ENCODE peak calls at places on chromosomes 13 and 19, in ten cellular contexts. One of them, this sample, is unnamed.
A peak's percentile ranks its signal among the peaks of the same experiment; 100 is the strongest.

GRCh38 chr19:13526552-13526951 is 20.3 kb upstream of the CACNA1A start:
- DNase-seq in CD8-positive, alpha-beta memory T cell: no peak
- DNase-seq in right cardiac atrium: no peak
- DNase-seq in left ventricle myocardium inferior: no peak
- DNase-seq in adrenal gland: no peak
- DNase-seq in tibial artery: no peak
- DNase-seq in naive thymus-derived CD4-positive, alpha-beta T cell: no peak
- DNase-seq in CD8-positive, alpha-beta T cell: no peak
- DNase-seq in stomach: no peak
- DNase-seq in SK-N-SH: no peak
- DNase-seq in this sample: no peak

GRCh38 chr13:32905063-32905863 is 111.0 kb upstream of the KL start:
- DNase-seq in CD8-positive, alpha-beta memory T cell: no peak
- DNase-seq in right cardiac atrium: no peak
- DNase-seq in left ventricle myocardium inferior: no peak
- DNase-seq in adrenal gland: no peak
- DNase-seq in tibial artery: no peak
- DNase-seq in naive thymus-derived CD4-positive, alpha-beta T cell: no peak
- DNase-seq in CD8-positive, alpha-beta T cell: no peak
- DNase-seq in stomach: no peak
- DNase-seq in SK-N-SH: no peak
- DNase-seq in this sample: no peak

GRCh38 chr13:61192826-61193225 is 222.8 kb downstream of the PCDH20 start:
- DNase-seq in CD8-positive, alpha-beta memory T cell: no peak
- DNase-seq in right cardiac atrium: no peak
- DNase-seq in left ventricle myocardium inferior: no peak
- DNase-seq in adrenal gland: no peak
- DNase-seq in tibial artery: no peak
- DNase-seq in naive thymus-derived CD4-positive, alpha-beta T cell: no peak
- DNase-seq in CD8-positive, alpha-beta T cell: no peak
- DNase-seq in stomach: no peak
- DNase-seq in SK-N-SH: no peak
- DNase-seq in this sample: peak; percentile 73

GRCh38 chr19:2048959-2049740 is 1.9 kb downstream of the MKNK2 start:
- DNase-seq in CD8-positive, alpha-beta memory T cell: no peak
- DNase-seq in right cardiac atrium: peak; percentile 81
- DNase-seq in left ventricle myocardium inferior: no peak
- DNase-seq in adrenal gland: peak; percentile 63
- DNase-seq in tibial artery: peak; percentile 62
- DNase-seq in naive thymus-derived CD4-positive, alpha-beta T cell: no peak
- DNase-seq in CD8-positive, alpha-beta T cell: no peak
- DNase-seq in stomach: no peak
- DNase-seq in SK-N-SH: no peak
- DNase-seq in this sample: peak; percentile 48

GRCh38 chr13:98977568-98978270 is at the start of gene DOCK9:
- DNase-seq in CD8-positive, alpha-beta memory T cell: no peak
- DNase-seq in right cardiac atrium: peak; percentile 92
- DNase-seq in left ventricle myocardium inferior: peak; percentile 77
- DNase-seq in adrenal gland: peak; percentile 34
- DNase-seq in tibial artery: peak; percentile 72
- DNase-seq in naive thymus-derived CD4-positive, alpha-beta T cell: no peak
- DNase-seq in CD8-positive, alpha-beta T cell: no peak
- DNase-seq in stomach: peak; percentile 60
- DNase-seq in SK-N-SH: no peak
- DNase-seq in this sample: peak; percentile 60

GRCh38 chr19:5355076-5355475 is 14.5 kb upstream of the PTPRS start:
- DNase-seq in CD8-positive, alpha-beta memory T cell: no peak
- DNase-seq in right cardiac atrium: no peak
- DNase-seq in left ventricle myocardium inferior: no peak
- DNase-seq in adrenal gland: no peak
- DNase-seq in tibial artery: no peak
- DNase-seq in naive thymus-derived CD4-positive, alpha-beta T cell: no peak
- DNase-seq in CD8-positive, alpha-beta T cell: no peak
- DNase-seq in stomach: no peak
- DNase-seq in SK-N-SH: no peak
- DNase-seq in this sample: no peak

GRCh38 chr13:20566424-20566916 is 487 bp upstream of the IFT88 start:
- DNase-seq in CD8-positive, alpha-beta memory T cell: no peak
- DNase-seq in right cardiac atrium: no peak
- DNase-seq in left ventricle myocardium inferior: no peak
- DNase-seq in adrenal gland: no peak
- DNase-seq in tibial artery: peak; percentile 46
- DNase-seq in naive thymus-derived CD4-positive, alpha-beta T cell: no peak
- DNase-seq in CD8-positive, alpha-beta T cell: peak; percentile 2
- DNase-seq in stomach: no peak
- DNase-seq in SK-N-SH: no peak
- DNase-seq in this sample: no peak

GRCh38 chr13:112242777-112243176 is 133.4 kb upstream of the SPACA7 start:
- DNase-seq in CD8-positive, alpha-beta memory T cell: no peak
- DNase-seq in right cardiac atrium: no peak
- DNase-seq in left ventricle myocardium inferior: no peak
- DNase-seq in adrenal gland: no peak
- DNase-seq in tibial artery: no peak
- DNase-seq in naive thymus-derived CD4-positive, alpha-beta T cell: no peak
- DNase-seq in CD8-positive, alpha-beta T cell: no peak
- DNase-seq in stomach: no peak
- DNase-seq in SK-N-SH: no peak
- DNase-seq in this sample: no peak

GRCh38 chr19:14381689-14382474 is 638 bp downstream of the ADGRE5 start:
- DNase-seq in CD8-positive, alpha-beta memory T cell: peak; percentile 90
- DNase-seq in right cardiac atrium: peak; percentile 78
- DNase-seq in left ventricle myocardium inferior: peak; percentile 37
- DNase-seq in adrenal gland: peak; percentile 55
- DNase-seq in tibial artery: peak; percentile 62
- DNase-seq in naive thymus-derived CD4-positive, alpha-beta T cell: peak; percentile 90
- DNase-seq in CD8-positive, alpha-beta T cell: peak; percentile 57
- DNase-seq in stomach: peak; percentile 57
- DNase-seq in SK-N-SH: no peak
- DNase-seq in this sample: peak; percentile 72

GRCh38 chr13:49052801-49053200 is 77.1 kb downstream of the FNDC3A start:
- DNase-seq in CD8-positive, alpha-beta memory T cell: no peak
- DNase-seq in right cardiac atrium: no peak
- DNase-seq in left ventricle myocardium inferior: no peak
- DNase-seq in adrenal gland: no peak
- DNase-seq in tibial artery: no peak
- DNase-seq in naive thymus-derived CD4-positive, alpha-beta T cell: no peak
- DNase-seq in CD8-positive, alpha-beta T cell: no peak
- DNase-seq in stomach: no peak
- DNase-seq in SK-N-SH: no peak
- DNase-seq in this sample: no peak

GRCh38 chr13:79482271-79482970 is 1.5 kb downstream of the NDFIP2 start:
- DNase-seq in CD8-positive, alpha-beta memory T cell: no peak
- DNase-seq in right cardiac atrium: no peak
- DNase-seq in left ventricle myocardium inferior: no peak
- DNase-seq in adrenal gland: no peak
- DNase-seq in tibial artery: no peak
- DNase-seq in naive thymus-derived CD4-positive, alpha-beta T cell: no peak
- DNase-seq in CD8-positive, alpha-beta T cell: no peak
- DNase-seq in stomach: no peak
- DNase-seq in SK-N-SH: no peak
- DNase-seq in this sample: no peak

GRCh38 chr19:1494115-1494815 is 3.3 kb downstream of the REEP6 start:
- DNase-seq in CD8-positive, alpha-beta memory T cell: no peak
- DNase-seq in right cardiac atrium: no peak
- DNase-seq in left ventricle myocardium inferior: no peak
- DNase-seq in adrenal gland: no peak
- DNase-seq in tibial artery: no peak
- DNase-seq in naive thymus-derived CD4-positive, alpha-beta T cell: no peak
- DNase-seq in CD8-positive, alpha-beta T cell: no peak
- DNase-seq in stomach: no peak
- DNase-seq in SK-N-SH: no peak
- DNase-seq in this sample: peak; percentile 49

GRCh38 chr19:1469936-1470863 is 8.8 kb downstream of the C19orf25 start:
- DNase-seq in CD8-positive, alpha-beta memory T cell: peak; percentile 53
- DNase-seq in right cardiac atrium: peak; percentile 83
- DNase-seq in left ventricle myocardium inferior: peak; percentile 51
- DNase-seq in adrenal gland: no peak
- DNase-seq in tibial artery: no peak
- DNase-seq in naive thymus-derived CD4-positive, alpha-beta T cell: peak; percentile 55
- DNase-seq in CD8-positive, alpha-beta T cell: peak; percentile 67
- DNase-seq in stomach: peak; percentile 57
- DNase-seq in SK-N-SH: no peak
- DNase-seq in this sample: peak; percentile 73

GRCh38 chr19:50557009-50557613 is 11.1 kb downstream of the LRRC4B start:
- DNase-seq in CD8-positive, alpha-beta memory T cell: no peak
- DNase-seq in right cardiac atrium: no peak
- DNase-seq in left ventricle myocardium inferior: no peak
- DNase-seq in adrenal gland: no peak
- DNase-seq in tibial artery: no peak
- DNase-seq in naive thymus-derived CD4-positive, alpha-beta T cell: no peak
- DNase-seq in CD8-positive, alpha-beta T cell: no peak
- DNase-seq in stomach: no peak
- DNase-seq in SK-N-SH: no peak
- DNase-seq in this sample: no peak
- H3K4me3 ChIP-seq in CD8-positive, alpha-beta memory T cell: no peak overlapping the region
- H3K4me3 ChIP-seq in right cardiac atrium: peak overlapping the region; percentile 61
- H3K4me3 ChIP-seq in left ventricle myocardium inferior: peak overlapping the region; percentile 67
- H3K4me3 ChIP-seq in adrenal gland: no peak overlapping the region
- H3K4me3 ChIP-seq in tibial artery: no peak overlapping the region
- H3K4me3 ChIP-seq in naive thymus-derived CD4-positive, alpha-beta T cell: no peak overlapping the region
- H3K4me3 ChIP-seq in CD8-positive, alpha-beta T cell: no peak overlapping the region
- H3K4me3 ChIP-seq in stomach: peak overlapping the region; percentile 32
- H3K4me3 ChIP-seq in SK-N-SH: peak overlapping the region; percentile 60
- H3K4me3 ChIP-seq in this sample: no peak overlapping the region

DNA sequence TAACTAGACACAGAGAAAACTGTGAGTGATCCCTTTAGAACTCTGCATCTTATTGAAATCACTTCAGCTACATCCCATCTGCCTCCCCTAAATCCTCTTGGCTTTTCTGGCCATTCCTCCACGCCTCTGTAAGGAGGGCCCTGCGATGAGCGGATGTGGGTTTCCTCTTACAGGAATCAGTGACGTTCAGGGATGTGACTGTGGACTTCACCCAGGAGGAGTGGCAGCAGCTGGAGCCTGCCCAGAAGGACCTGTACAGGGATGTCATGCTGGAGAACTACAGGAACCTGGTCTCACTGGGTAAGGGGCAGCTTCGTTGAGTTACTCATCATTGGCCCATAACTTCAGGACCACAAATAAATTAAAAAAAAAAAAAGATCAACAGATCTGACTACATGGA is 18.5 kb downstream of the ZNF71 start:
- DNase-seq in CD8-positive, alpha-beta memory T cell: no peak
- DNase-seq in right cardiac atrium: no peak
- DNase-seq in left ventricle myocardium inferior: no peak
- DNase-seq in adrenal gland: no peak
- DNase-seq in tibial artery: no peak
- DNase-seq in naive thymus-derived CD4-positive, alpha-beta T cell: no peak
- DNase-seq in CD8-positive, alpha-beta T cell: no peak
- DNase-seq in stomach: no peak
- DNase-seq in SK-N-SH: no peak
- DNase-seq in this sample: no peak
- H3K9me3 ChIP-seq in CD8-positive, alpha-beta memory T cell: peaks cover 54% of the 10 kb centered on the region
- H3K9me3 ChIP-seq in right cardiac atrium: no peaks in the 10 kb centered on the region
- H3K9me3 ChIP-seq in left ventricle myocardium inferior: peaks cover 90% of the 10 kb centered on the region
- H3K9me3 ChIP-seq in adrenal gland: peaks cover 3% of the 10 kb centered on the region
- H3K9me3 ChIP-seq in tibial artery: peaks cover 5% of the 10 kb centered on the region
- H3K9me3 ChIP-seq in naive thymus-derived CD4-positive, alpha-beta T cell: peaks cover 95% of the 10 kb centered on the region
- H3K9me3 ChIP-seq in CD8-positive, alpha-beta T cell: peaks cover 51% of the 10 kb centered on the region
- H3K9me3 ChIP-seq in stomach: peaks cover 22% of the 10 kb centered on the region
- H3K9me3 ChIP-seq in SK-N-SH: no peaks in the 10 kb centered on the region
- H3K9me3 ChIP-seq in this sample: peaks cover 94% of the 10 kb centered on the region

GRCh38 chr13:101146101-101146898 is 270.0 kb downstream of the NALCN start:
- DNase-seq in CD8-positive, alpha-beta memory T cell: no peak
- DNase-seq in right cardiac atrium: no peak
- DNase-seq in left ventricle myocardium inferior: no peak
- DNase-seq in adrenal gland: no peak
- DNase-seq in tibial artery: no peak
- DNase-seq in naive thymus-derived CD4-positive, alpha-beta T cell: no peak
- DNase-seq in CD8-positive, alpha-beta T cell: no peak
- DNase-seq in stomach: no peak
- DNase-seq in SK-N-SH: no peak
- DNase-seq in this sample: no peak

GRCh38 chr13:101155920-101156319 is 260.4 kb downstream of the NALCN start:
- DNase-seq in CD8-positive, alpha-beta memory T cell: no peak
- DNase-seq in right cardiac atrium: no peak
- DNase-seq in left ventricle myocardium inferior: no peak
- DNase-seq in adrenal gland: no peak
- DNase-seq in tibial artery: no peak
- DNase-seq in naive thymus-derived CD4-positive, alpha-beta T cell: no peak
- DNase-seq in CD8-positive, alpha-beta T cell: no peak
- DNase-seq in stomach: no peak
- DNase-seq in SK-N-SH: no peak
- DNase-seq in this sample: no peak

GRCh38 chr13:101152184-101152583 is 264.1 kb downstream of the NALCN start:
- DNase-seq in CD8-positive, alpha-beta memory T cell: no peak
- DNase-seq in right cardiac atrium: no peak
- DNase-seq in left ventricle myocardium inferior: no peak
- DNase-seq in adrenal gland: no peak
- DNase-seq in tibial artery: no peak
- DNase-seq in naive thymus-derived CD4-positive, alpha-beta T cell: no peak
- DNase-seq in CD8-positive, alpha-beta T cell: no peak
- DNase-seq in stomach: no peak
- DNase-seq in SK-N-SH: no peak
- DNase-seq in this sample: no peak

GRCh38 chr13:101149735-101150380 is 266.4 kb downstream of the NALCN start:
- DNase-seq in CD8-positive, alpha-beta memory T cell: no peak
- DNase-seq in right cardiac atrium: no peak
- DNase-seq in left ventricle myocardium inferior: no peak
- DNase-seq in adrenal gland: no peak
- DNase-seq in tibial artery: no peak
- DNase-seq in naive thymus-derived CD4-positive, alpha-beta T cell: no peak
- DNase-seq in CD8-positive, alpha-beta T cell: no peak
- DNase-seq in stomach: no peak
- DNase-seq in SK-N-SH: peak; percentile 65
- DNase-seq in this sample: no peak

DNA sequence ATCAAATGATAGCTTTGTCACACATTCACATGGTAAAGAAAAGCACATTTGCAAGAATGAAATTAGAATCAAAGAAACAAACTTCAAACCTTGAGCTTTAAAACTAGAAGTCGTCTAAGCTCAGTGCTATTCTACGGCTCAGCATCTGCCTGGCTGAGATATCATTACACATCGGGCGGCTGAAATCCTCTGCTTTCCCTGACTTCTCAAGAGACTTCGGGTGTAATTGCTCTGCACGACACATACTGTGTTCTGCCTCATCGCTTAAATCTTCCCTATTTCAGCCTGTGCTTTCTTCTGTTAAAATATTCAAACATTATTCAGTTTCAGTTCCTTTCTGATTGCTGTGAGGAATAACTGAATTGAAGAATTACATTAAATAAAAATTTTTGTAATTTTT is 265.3 kb downstream of the NALCN start:
- DNase-seq in CD8-positive, alpha-beta memory T cell: no peak
- DNase-seq in right cardiac atrium: peak; percentile 25
- DNase-seq in left ventricle myocardium inferior: no peak
- DNase-seq in adrenal gland: no peak
- DNase-seq in tibial artery: no peak
- DNase-seq in naive thymus-derived CD4-positive, alpha-beta T cell: no peak
- DNase-seq in CD8-positive, alpha-beta T cell: no peak
- DNase-seq in stomach: no peak
- DNase-seq in SK-N-SH: peak; percentile 17
- DNase-seq in this sample: no peak
- H3K4me3 ChIP-seq in CD8-positive, alpha-beta memory T cell: no peak overlapping the region
- H3K4me3 ChIP-seq in right cardiac atrium: no peak overlapping the region
- H3K4me3 ChIP-seq in left ventricle myocardium inferior: no peak overlapping the region
- H3K4me3 ChIP-seq in adrenal gland: no peak overlapping the region
- H3K4me3 ChIP-seq in tibial artery: no peak overlapping the region
- H3K4me3 ChIP-seq in naive thymus-derived CD4-positive, alpha-beta T cell: no peak overlapping the region
- H3K4me3 ChIP-seq in CD8-positive, alpha-beta T cell: no peak overlapping the region
- H3K4me3 ChIP-seq in stomach: no peak overlapping the region
- H3K4me3 ChIP-seq in SK-N-SH: no peak overlapping the region
- H3K4me3 ChIP-seq in this sample: no peak overlapping the region

GRCh38 chr19:29442910-29443309 is 82.9 kb upstream of the VSTM2B start:
- DNase-seq in CD8-positive, alpha-beta memory T cell: no peak
- DNase-seq in right cardiac atrium: no peak
- DNase-seq in left ventricle myocardium inferior: no peak
- DNase-seq in adrenal gland: no peak
- DNase-seq in tibial artery: no peak
- DNase-seq in naive thymus-derived CD4-positive, alpha-beta T cell: no peak
- DNase-seq in CD8-positive, alpha-beta T cell: no peak
- DNase-seq in stomach: no peak
- DNase-seq in SK-N-SH: no peak
- DNase-seq in this sample: no peak
- H3K9me3 ChIP-seq in CD8-positive, alpha-beta memory T cell: no peaks in the 10 kb centered on the region
- H3K9me3 ChIP-seq in right cardiac atrium: no peaks in the 10 kb centered on the region
- H3K9me3 ChIP-seq in left ventricle myocardium inferior: peaks cover 22% of the 10 kb centered on the region
- H3K9me3 ChIP-seq in adrenal gland: no peaks in the 10 kb centered on the region
- H3K9me3 ChIP-seq in tibial artery: no peaks in the 10 kb centered on the region
- H3K9me3 ChIP-seq in naive thymus-derived CD4-positive, alpha-beta T cell: no peaks in the 10 kb centered on the region
- H3K9me3 ChIP-seq in CD8-positive, alpha-beta T cell: no peaks in the 10 kb centered on the region
- H3K9me3 ChIP-seq in stomach: peaks cover 6% of the 10 kb centered on the region
- H3K9me3 ChIP-seq in SK-N-SH: no peaks in the 10 kb centered on the region
- H3K9me3 ChIP-seq in this sample: peaks cover 8% of the 10 kb centered on the region